ENCODE peak calls at places on chromosomes 11 and 22, in seven cellular contexts. One of them, this sample, is unnamed.

GRCh38 chr11:4084406-4084805 is 10.2 kb upstream of the RRM1 start:
- DNase-seq in naive thymus-derived CD4-positive, alpha-beta T cell: no peak
- DNase-seq in GM23338: no peak
- DNase-seq in keratinocyte: no peak
- DNase-seq in OCI-LY7: no peak
- DNase-seq in uterus: no peak
- DNase-seq in prostate gland: no peak
- DNase-seq in this sample: no peak

GRCh38 chr11:101336858-101337257 is 207.2 kb upstream of the PGR start:
- DNase-seq in naive thymus-derived CD4-positive, alpha-beta T cell: no peak
- DNase-seq in GM23338: peak; percentile 31
- DNase-seq in keratinocyte: no peak
- DNase-seq in OCI-LY7: no peak
- DNase-seq in uterus: peak; percentile 51
- DNase-seq in prostate gland: no peak
- DNase-seq in this sample: no peak

GRCh38 chr11:64763804-64764611 is 4.2 kb upstream of the PYGM start:
- DNase-seq in naive thymus-derived CD4-positive, alpha-beta T cell: peak; percentile 80
- DNase-seq in GM23338: no peak
- DNase-seq in keratinocyte: no peak
- DNase-seq in OCI-LY7: no peak
- DNase-seq in uterus: no peak
- DNase-seq in prostate gland: no peak
- DNase-seq in this sample: peak; percentile 62

GRCh38 chr22:19448076-19448607 is 631 bp upstream of the C22orf39 start:
- DNase-seq in naive thymus-derived CD4-positive, alpha-beta T cell: no peak
- DNase-seq in GM23338: peak; percentile 60
- DNase-seq in keratinocyte: no peak
- DNase-seq in OCI-LY7: peak; percentile 90
- DNase-seq in uterus: no peak
- DNase-seq in prostate gland: peak; percentile 10
- DNase-seq in this sample: no peak

GRCh38 chr22:28279888-28280287 is 360.8 kb upstream of the PITPNB start:
- DNase-seq in naive thymus-derived CD4-positive, alpha-beta T cell: no peak
- DNase-seq in GM23338: no peak
- DNase-seq in keratinocyte: no peak
- DNase-seq in OCI-LY7: no peak
- DNase-seq in uterus: no peak
- DNase-seq in prostate gland: no peak
- DNase-seq in this sample: no peak

GRCh38 chr22:37675930-37676571 is 615 bp downstream of the LGALS1 start:
- DNase-seq in naive thymus-derived CD4-positive, alpha-beta T cell: no peak
- DNase-seq in GM23338: peak; percentile 26
- DNase-seq in keratinocyte: no peak
- DNase-seq in OCI-LY7: peak; percentile 13
- DNase-seq in uterus: peak; percentile 69
- DNase-seq in prostate gland: no peak
- DNase-seq in this sample: no peak

GRCh38 chr11:78920329-78920728 is 345.7 kb upstream of the NARS2 start:
- DNase-seq in naive thymus-derived CD4-positive, alpha-beta T cell: no peak
- DNase-seq in GM23338: no peak
- DNase-seq in keratinocyte: no peak
- DNase-seq in OCI-LY7: no peak
- DNase-seq in uterus: no peak
- DNase-seq in prostate gland: no peak
- DNase-seq in this sample: no peak

GRCh38 chr11:90701040-90701439 is 478.2 kb upstream of the CHORDC1 start:
- DNase-seq in naive thymus-derived CD4-positive, alpha-beta T cell: no peak
- DNase-seq in GM23338: no peak
- DNase-seq in keratinocyte: no peak
- DNase-seq in OCI-LY7: no peak
- DNase-seq in uterus: no peak
- DNase-seq in prostate gland: no peak
- DNase-seq in this sample: no peak

GRCh38 chr11:127193916-127194315 is 193.3 kb upstream of the KIRREL3 start:
- DNase-seq in naive thymus-derived CD4-positive, alpha-beta T cell: no peak
- DNase-seq in GM23338: no peak
- DNase-seq in keratinocyte: no peak
- DNase-seq in OCI-LY7: no peak
- DNase-seq in uterus: no peak
- DNase-seq in prostate gland: no peak
- DNase-seq in this sample: no peak

GRCh38 chr11:127202105-127202504 is 201.5 kb upstream of the KIRREL3 start:
- DNase-seq in naive thymus-derived CD4-positive, alpha-beta T cell: no peak
- DNase-seq in GM23338: no peak
- DNase-seq in keratinocyte: no peak
- DNase-seq in OCI-LY7: no peak
- DNase-seq in uterus: no peak
- DNase-seq in prostate gland: no peak
- DNase-seq in this sample: no peak

GRCh38 chr11:127195791-127196190 is 195.2 kb upstream of the KIRREL3 start:
- DNase-seq in naive thymus-derived CD4-positive, alpha-beta T cell: no peak
- DNase-seq in GM23338: no peak
- DNase-seq in keratinocyte: no peak
- DNase-seq in OCI-LY7: no peak
- DNase-seq in uterus: no peak
- DNase-seq in prostate gland: no peak
- DNase-seq in this sample: no peak

DNA sequence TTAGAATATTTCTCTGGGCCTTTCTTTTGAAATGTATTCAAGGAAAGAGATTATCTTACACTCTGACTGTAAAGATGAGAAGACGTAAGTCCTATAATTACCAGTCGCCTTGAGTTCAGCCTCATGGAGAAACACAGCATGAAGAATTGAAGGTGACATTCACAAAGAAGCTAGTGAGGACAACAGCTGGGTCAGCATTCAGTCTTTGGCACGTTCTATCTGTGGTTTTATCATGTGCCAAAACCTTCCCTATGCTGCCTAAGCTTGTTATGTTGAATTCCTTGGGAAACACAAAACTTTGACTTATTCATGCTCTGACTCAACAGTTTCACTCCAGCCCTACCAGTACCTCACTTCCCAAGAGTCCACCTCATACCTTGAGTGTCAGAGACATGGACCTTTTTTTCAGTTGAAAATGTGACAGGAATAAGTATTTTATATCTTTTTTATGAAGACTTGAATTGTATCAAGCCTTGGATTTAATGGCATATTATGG is 198.8 kb upstream of the KIRREL3 start:
- DNase-seq in naive thymus-derived CD4-positive, alpha-beta T cell: no peak
- DNase-seq in GM23338: no peak
- DNase-seq in keratinocyte: peak; percentile 15
- DNase-seq in OCI-LY7: no peak
- DNase-seq in uterus: no peak
- DNase-seq in prostate gland: no peak
- DNase-seq in this sample: no peak
- H3K4me1 ChIP-seq in naive thymus-derived CD4-positive, alpha-beta T cell: no peaks in the 10 kb centered on the region
- H3K4me1 ChIP-seq in GM23338: no peaks in the 10 kb centered on the region
- H3K4me1 ChIP-seq in keratinocyte: peaks cover 9% of the 10 kb centered on the region
- H3K4me1 ChIP-seq in OCI-LY7: no peaks in the 10 kb centered on the region
- H3K4me1 ChIP-seq in uterus: no peaks in the 10 kb centered on the region
- H3K4me1 ChIP-seq in prostate gland: no peaks in the 10 kb centered on the region
- H3K4me1 ChIP-seq in this sample: no peaks in the 10 kb centered on the region

GRCh38 chr11:10298342-10298741 is 4.3 kb upstream of the SBF2 start:
- DNase-seq in naive thymus-derived CD4-positive, alpha-beta T cell: peak; percentile 36
- DNase-seq in GM23338: no peak
- DNase-seq in keratinocyte: no peak
- DNase-seq in OCI-LY7: no peak
- DNase-seq in uterus: no peak
- DNase-seq in prostate gland: no peak
- DNase-seq in this sample: no peak

GRCh38 chr11:10293423-10294288 is at the start of gene SBF2:
- DNase-seq in naive thymus-derived CD4-positive, alpha-beta T cell: peak; percentile 81
- DNase-seq in GM23338: peak; percentile 88
- DNase-seq in keratinocyte: no peak
- DNase-seq in OCI-LY7: peak; percentile 87
- DNase-seq in uterus: peak; percentile 87
- DNase-seq in prostate gland: peak; percentile 81
- DNase-seq in this sample: peak; percentile 71

GRCh38 chr11:10289765-10290420 is 4.1 kb downstream of the SBF2 start:
- DNase-seq in naive thymus-derived CD4-positive, alpha-beta T cell: no peak
- DNase-seq in GM23338: no peak
- DNase-seq in keratinocyte: no peak
- DNase-seq in OCI-LY7: no peak
- DNase-seq in uterus: no peak
- DNase-seq in prostate gland: no peak
- DNase-seq in this sample: no peak

GRCh38 chr11:10294289-10294953 is 402 bp upstream of the SBF2 start:
- DNase-seq in naive thymus-derived CD4-positive, alpha-beta T cell: peak; percentile 13
- DNase-seq in GM23338: peak; percentile 62
- DNase-seq in keratinocyte: no peak
- DNase-seq in OCI-LY7: no peak
- DNase-seq in uterus: peak; percentile 67
- DNase-seq in prostate gland: peak; percentile 55
- DNase-seq in this sample: no peak

DNA sequence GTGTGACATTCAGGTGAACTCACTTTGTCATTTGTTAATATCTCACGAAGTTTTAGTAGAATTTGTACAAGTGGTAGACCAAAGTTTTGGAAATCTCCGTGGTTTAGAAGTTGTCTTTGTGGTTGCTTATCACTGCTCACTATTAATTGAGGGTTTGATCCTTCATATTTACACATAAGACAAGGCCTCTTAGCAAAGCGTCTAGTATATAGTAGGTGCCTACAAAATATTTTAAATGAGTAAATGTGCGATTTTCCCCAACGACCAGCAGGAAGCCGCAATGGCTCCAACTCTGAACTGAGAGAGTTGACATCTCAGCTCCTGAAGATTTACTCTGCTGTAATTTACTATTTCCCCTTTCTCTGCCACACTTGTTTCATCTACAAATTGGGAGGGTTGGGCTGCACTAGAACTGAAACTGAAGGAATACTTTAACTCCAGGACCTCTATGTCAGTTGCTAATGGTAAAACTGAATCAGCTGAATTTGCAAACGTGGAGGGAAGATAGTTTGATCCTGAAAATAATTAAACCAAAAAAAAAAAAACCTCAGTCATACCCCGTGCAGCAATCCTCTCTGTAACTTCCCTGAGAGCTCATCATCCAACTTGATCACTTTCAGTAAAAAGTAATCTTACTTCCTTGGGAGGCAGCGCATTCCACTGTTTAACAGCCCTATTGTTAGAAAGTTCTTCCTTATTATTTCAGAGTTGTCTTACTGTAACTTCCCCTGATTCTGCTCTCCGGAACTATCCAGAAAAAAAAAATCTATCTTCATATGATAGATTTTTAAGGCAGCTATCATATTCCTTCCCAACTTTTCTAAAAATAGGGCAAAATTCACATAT is 1.3 kb upstream of the SBF2 start:
- DNase-seq in naive thymus-derived CD4-positive, alpha-beta T cell: no peak
- DNase-seq in GM23338: no peak
- DNase-seq in keratinocyte: no peak
- DNase-seq in OCI-LY7: no peak
- DNase-seq in uterus: no peak
- DNase-seq in prostate gland: no peak
- DNase-seq in this sample: no peak
- H3K4me3 ChIP-seq in naive thymus-derived CD4-positive, alpha-beta T cell: peak overlapping the region; percentile 73
- H3K4me3 ChIP-seq in GM23338: peak overlapping the region; percentile 93
- H3K4me3 ChIP-seq in keratinocyte: peak overlapping the region; percentile 74
- H3K4me3 ChIP-seq in OCI-LY7: peak overlapping the region; percentile 89
- H3K4me3 ChIP-seq in uterus: peak overlapping the region; percentile 57
- H3K4me3 ChIP-seq in prostate gland: peak overlapping the region; percentile 76
- H3K4me3 ChIP-seq in this sample: peak overlapping the region; percentile 80

GRCh38 chr22:45318168-45318557 is 8.4 kb downstream of the FAM118A start:
- DNase-seq in naive thymus-derived CD4-positive, alpha-beta T cell: peak; percentile 96
- DNase-seq in GM23338: peak; percentile 72
- DNase-seq in keratinocyte: no peak
- DNase-seq in OCI-LY7: peak; percentile 34
- DNase-seq in uterus: peak; percentile 93
- DNase-seq in prostate gland: no peak
- DNase-seq in this sample: peak; percentile 80
- H3K27ac ChIP-seq in naive thymus-derived CD4-positive, alpha-beta T cell: peak overlapping the region; percentile 92
- H3K27ac ChIP-seq in GM23338: peak overlapping the region; percentile 32
- H3K27ac ChIP-seq in keratinocyte: peak overlapping the region; percentile 60
- H3K27ac ChIP-seq in OCI-LY7: peak overlapping the region; percentile 19
- H3K27ac ChIP-seq in uterus: peak overlapping the region; percentile 82
- H3K27ac ChIP-seq in prostate gland: peak overlapping the region; percentile 87
- H3K27ac ChIP-seq in this sample: peak overlapping the region; percentile 96

GRCh38 chr11:7574491-7575129 is 60.8 kb downstream of the PPFIBP2 start:
- DNase-seq in naive thymus-derived CD4-positive, alpha-beta T cell: no peak
- DNase-seq in GM23338: peak; percentile 63
- DNase-seq in keratinocyte: no peak
- DNase-seq in OCI-LY7: no peak
- DNase-seq in uterus: no peak
- DNase-seq in prostate gland: no peak
- DNase-seq in this sample: no peak

GRCh38 chr11:7577226-7577882 is 63.6 kb downstream of the PPFIBP2 start:
- DNase-seq in naive thymus-derived CD4-positive, alpha-beta T cell: no peak
- DNase-seq in GM23338: no peak
- DNase-seq in keratinocyte: no peak
- DNase-seq in OCI-LY7: no peak
- DNase-seq in uterus: peak; percentile 61
- DNase-seq in prostate gland: no peak
- DNase-seq in this sample: no peak

GRCh38 chr11:7577883-7578242 is 64.1 kb downstream of the PPFIBP2 start:
- DNase-seq in naive thymus-derived CD4-positive, alpha-beta T cell: peak; percentile 25
- DNase-seq in GM23338: peak; percentile 69
- DNase-seq in keratinocyte: no peak
- DNase-seq in OCI-LY7: no peak
- DNase-seq in uterus: no peak
- DNase-seq in prostate gland: peak; percentile 58
- DNase-seq in this sample: no peak

GRCh38 chr11:7576671-7577225 is 62.9 kb downstream of the PPFIBP2 start:
- DNase-seq in naive thymus-derived CD4-positive, alpha-beta T cell: no peak
- DNase-seq in GM23338: peak; percentile 19
- DNase-seq in keratinocyte: no peak
- DNase-seq in OCI-LY7: no peak
- DNase-seq in uterus: peak; percentile 39
- DNase-seq in prostate gland: no peak
- DNase-seq in this sample: peak; percentile 69

GRCh38 chr11:7575841-7576451 is 62.1 kb downstream of the PPFIBP2 start:
- DNase-seq in naive thymus-derived CD4-positive, alpha-beta T cell: peak; percentile 2
- DNase-seq in GM23338: no peak
- DNase-seq in keratinocyte: no peak
- DNase-seq in OCI-LY7: no peak
- DNase-seq in uterus: no peak
- DNase-seq in prostate gland: peak; percentile 62
- DNase-seq in this sample: no peak
- H3K4me1 ChIP-seq in naive thymus-derived CD4-positive, alpha-beta T cell: no peaks in the 10 kb centered on the region
- H3K4me1 ChIP-seq in GM23338: peaks cover 81% of the 10 kb centered on the region
- H3K4me1 ChIP-seq in keratinocyte: peaks cover 53% of the 10 kb centered on the region
- H3K4me1 ChIP-seq in OCI-LY7: no peaks in the 10 kb centered on the region
- H3K4me1 ChIP-seq in uterus: no peaks in the 10 kb centered on the region
- H3K4me1 ChIP-seq in prostate gland: peaks cover 24% of the 10 kb centered on the region
- H3K4me1 ChIP-seq in this sample: peaks cover 16% of the 10 kb centered on the region

DNA sequence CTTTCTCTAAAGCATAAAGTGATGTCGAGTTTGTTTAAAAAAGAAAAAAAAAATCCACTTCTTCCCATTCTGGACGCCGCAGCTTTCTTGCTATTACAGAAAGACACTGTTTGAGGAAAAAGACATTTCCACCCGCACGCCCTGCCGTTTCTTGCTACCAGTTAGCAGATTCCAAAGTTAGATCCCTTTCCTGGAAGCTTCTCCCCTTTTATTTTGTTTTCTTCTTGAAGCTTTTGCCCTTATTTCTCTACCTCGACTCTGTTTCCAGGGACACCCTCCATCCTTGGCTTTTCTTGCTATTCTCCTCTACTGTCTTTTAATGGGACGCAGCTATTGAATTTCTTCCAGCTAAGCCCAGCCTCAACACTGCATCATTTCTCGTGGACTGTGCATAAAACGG is 1.5 kb downstream of the GRIA4 start:
- DNase-seq in naive thymus-derived CD4-positive, alpha-beta T cell: no peak
- DNase-seq in GM23338: no peak
- DNase-seq in keratinocyte: no peak
- DNase-seq in OCI-LY7: no peak
- DNase-seq in uterus: no peak
- DNase-seq in prostate gland: no peak
- DNase-seq in this sample: no peak
- H3K4me3 ChIP-seq in naive thymus-derived CD4-positive, alpha-beta T cell: no peak overlapping the region
- H3K4me3 ChIP-seq in GM23338: peak overlapping the region; percentile 73
- H3K4me3 ChIP-seq in keratinocyte: no peak overlapping the region
- H3K4me3 ChIP-seq in OCI-LY7: no peak overlapping the region
- H3K4me3 ChIP-seq in uterus: no peak overlapping the region
- H3K4me3 ChIP-seq in prostate gland: no peak overlapping the region
- H3K4me3 ChIP-seq in this sample: peak overlapping the region; percentile 27

This sample was measured in ascending aorta.